ENCODE peak calls at places on chromosomes 16 and 17, in nine cellular contexts. C, I, K, N, V, Q, E, S and M are unnamed samples.

GRCh38 chr16:53863861-53864260 is 159.9 kb downstream of the FTO start:
- DNase-seq in Q (no peak), C (no peak), I (no peak), N (no peak), E (no peak), S (no peak), K (no peak), V (no peak), M (no peak)

GRCh38 chr17:81484195-81484979 is 28.2 kb downstream of the ACTG1 start:
- DNase-seq in S (peak), K (peak), C (peak), N (peak), E (peak), Q (peak), V (peak), I (peak), M (peak)

GRCh38 chr16:87190288-87191240 is 126.6 kb downstream of the C16orf95 start:
- DNase-seq in Q (no peak), N (peak), C (peak), E (peak), S (no peak), V (no peak), K (no peak), I (no peak), M (peak)

GRCh38 chr17:30344283-30345088 is 10.6 kb upstream of the TMIGD1 start:
- DNase-seq in I (no peak), C (no peak), E (peak), K (peak), V (no peak), S (peak), N (no peak), Q (peak), M (no peak)

GRCh38 chr17:39755550-39756375 is 18.0 kb downstream of the GRB7 start:
- DNase-seq in C (no peak), Q (no peak), V (no peak), N (no peak), I (no peak), E (no peak), S (peak), K (no peak), M (peak)

GRCh38 chr17:27244481-27245223 is 49.3 kb upstream of the WSB1 start:
- DNase-seq in C (peak), V (peak), Q (peak), N (no peak), K (no peak), S (peak), I (no peak), E (peak), M (peak)

GRCh38 chr17:49787932-49788442 is 494 bp upstream of the KAT7 start:
- DNase-seq in V (peak), N (no peak), K (peak), C (no peak), E (no peak), S (no peak), Q (no peak), I (no peak), M (peak)

GRCh38 chr17:41663451-41664171 is 25.1 kb upstream of the EIF1 start:
- DNase-seq in N (no peak), Q (peak), S (no peak), I (no peak), K (no peak), E (no peak), C (no peak), V (no peak), M (peak)

GRCh38 chr17:78828470-78829185 is 12.0 kb downstream of the USP36 start:
- DNase-seq in I (peak), E (peak), Q (peak), V (peak), N (peak), K (peak), S (peak), C (peak), M (peak)

GRCh38 chr17:63945851-63946439 is 13.8 kb upstream of the CD79B start:
- DNase-seq in E (no peak), V (no peak), Q (no peak), C (no peak), K (no peak), N (no peak), I (no peak), S (no peak), M (no peak)

GRCh38 chr17:40963838-40964237 is 2.9 kb downstream of the KRT39 start:
- DNase-seq in N (no peak), V (no peak), S (no peak), E (no peak), C (peak), I (peak), K (peak), Q (peak), M (no peak)

GRCh38 chr16:11394593-11394960 is 49.3 kb downstream of the RMI2 start:
- DNase-seq in N (no peak), E (no peak), S (no peak), C (no peak), K (no peak), I (no peak), Q (no peak), V (no peak), M (no peak)

GRCh38 chr16:87317766-87318121 is 552 bp upstream of the C16orf95 start:
- DNase-seq in N (no peak), C (peak), Q (peak), K (peak), I (peak), E (peak), V (no peak), S (peak), M (peak)

GRCh38 chr17:57091186-57091618 is 6.2 kb downstream of the AKAP1 start:
- DNase-seq in I (no peak), V (no peak), E (no peak), N (no peak), K (no peak), Q (no peak), S (no peak), C (no peak), M (no peak)

GRCh38 chr16:31531096-31531495 is 3.4 kb downstream of the AHSP start:
- DNase-seq in N (no peak), K (no peak), S (no peak), V (no peak), Q (no peak), C (no peak), I (no peak), E (no peak), M (no peak)

GRCh38 chr16:47734987-47735594 is 274.0 kb downstream of the PHKB start:
- DNase-seq in V (no peak), I (no peak), Q (no peak), C (no peak), N (no peak), E (no peak), S (no peak), K (no peak), M (no peak)

GRCh38 chr16:2963074-2963610 is 933 bp upstream of the KREMEN2 start:
- DNase-seq in Q (no peak), I (no peak), V (peak), S (no peak), E (no peak), K (no peak), C (no peak), N (no peak), M (no peak)

GRCh38 chr17:31677681-31678080 is 181.4 kb downstream of the COPRS start:
- DNase-seq in I (no peak), C (no peak), E (no peak), K (no peak), Q (no peak), V (no peak), S (no peak), N (no peak), M (no peak)

GRCh38 chr16:84212631-84213030 is 21.7 kb downstream of the ADAD2 start:
- DNase-seq in E (no peak), S (no peak), V (no peak), I (no peak), C (no peak), Q (no peak), K (no peak), N (no peak), M (peak)
- H3K27ac ChIP-seq in E (no peak), S (no peak), V (no peak), I (no peak), C (no peak), Q (no peak), K (no peak), N (no peak), M (no peak)

DNA sequence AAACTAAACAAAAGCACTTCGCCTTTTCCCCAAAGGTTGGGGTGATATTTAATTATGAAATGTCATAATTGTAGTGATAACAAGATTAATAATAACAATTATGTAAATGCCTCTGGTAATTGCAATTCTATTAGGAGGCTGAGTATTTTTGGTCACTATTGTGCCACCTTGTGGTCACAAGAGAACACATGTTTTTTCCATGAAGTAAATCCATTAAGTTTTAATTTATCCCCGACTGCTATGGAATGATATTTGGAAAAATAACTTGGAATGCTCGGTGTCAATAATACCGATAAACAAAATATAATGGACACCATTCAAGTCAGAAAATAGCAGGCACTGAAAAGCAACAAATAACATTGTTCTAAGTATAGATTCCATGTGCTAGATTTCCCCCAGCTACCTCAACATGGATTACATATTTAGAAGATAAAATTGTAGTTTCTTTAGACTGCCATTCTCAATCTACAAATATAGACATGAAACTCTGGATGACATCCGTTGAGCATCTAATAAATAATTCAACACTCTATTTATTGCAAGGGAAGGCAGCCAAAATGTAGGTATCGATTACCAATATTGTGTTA is 25.0 kb upstream of the KCNJ2 start:
- DNase-seq in I (peak), Q (peak), V (peak), N (peak), C (peak), S (peak), E (peak), K (peak), M (no peak)
- H3K4me2 ChIP-seq in I (peak), Q (no peak), V (no peak), N (no peak), C (no peak), S (no peak), E (no peak), K (no peak), M (peak)

GRCh38 chr17:8220783-8221662 is 10.6 kb upstream of the AURKB start:
- DNase-seq in V (peak), E (peak), Q (peak), N (peak), K (peak), I (peak), S (peak), C (peak), M (peak)
- TF ChIP-seq CTCF in V (peak), E (no peak), Q (no peak), N (no peak), K (no peak), I (peak), S (no peak), C (peak), M (no peak)

GRCh38 chr17:82786427-82786826 is 34.6 kb downstream of the TBCD start:
- DNase-seq in E (no peak), N (no peak), Q (peak), C (no peak), I (no peak), K (no peak), V (no peak), S (no peak), M (peak)
- H3K27ac ChIP-seq in E (no peak), N (no peak), Q (no peak), C (peak), I (no peak), K (no peak), V (no peak), S (no peak), M (no peak)

DNA sequence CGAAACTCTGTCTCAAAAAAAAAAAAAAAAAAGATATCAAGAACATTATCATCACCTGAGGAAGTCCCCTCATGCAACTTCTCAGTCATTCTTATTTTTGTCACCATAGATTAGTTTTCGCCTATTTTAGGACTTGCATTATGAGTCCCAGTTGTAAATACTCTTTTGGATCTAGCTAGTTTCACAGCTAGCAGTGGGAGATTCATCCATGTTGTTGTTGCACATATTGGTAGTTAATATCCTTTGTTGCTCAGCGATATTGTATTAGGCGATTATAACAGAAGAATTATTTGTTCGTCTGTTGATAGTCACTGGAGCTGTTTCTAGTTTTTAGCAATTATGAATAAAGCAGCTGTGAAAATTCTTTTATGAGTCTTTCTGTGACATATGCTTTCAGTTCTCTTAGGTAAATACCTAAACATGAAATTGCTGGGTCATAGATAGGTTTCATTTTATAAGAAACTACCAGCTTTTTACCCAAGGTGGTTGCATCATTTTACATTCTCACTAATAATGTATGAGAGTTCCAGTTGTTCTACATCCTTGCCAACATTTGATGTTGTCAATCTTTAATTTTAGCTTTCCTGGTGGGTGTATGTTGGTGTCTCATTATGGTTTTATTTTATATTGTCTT is 40.7 kb upstream of the MAP3K14 start:
- DNase-seq in Q (no peak), N (no peak), S (no peak), C (no peak), V (no peak), K (no peak), I (no peak), E (no peak), M (peak)
- H3K4me2 ChIP-seq in Q (no peak), N (no peak), S (no peak), C (no peak), V (no peak), K (no peak), I (no peak), E (no peak), M (no peak)

GRCh38 chr16:719815-720506 is 985 bp upstream of the ANTKMT start:
- DNase-seq in E (no peak), V (no peak), S (no peak), K (peak), I (peak), Q (no peak), C (no peak), N (no peak), M (no peak)

GRCh38 chr16:718922-719321 is 2.0 kb upstream of the ANTKMT start:
- DNase-seq in S (no peak), Q (no peak), I (no peak), V (no peak), C (no peak), E (no peak), K (no peak), N (no peak), M (no peak)

GRCh38 chr16:721765-722481 is 977 bp downstream of the ANTKMT start:
- DNase-seq in S (no peak), K (peak), I (no peak), C (no peak), V (no peak), Q (no peak), N (no peak), E (no peak), M (no peak)

GRCh38 chr16:720990-721764 is at the start of gene ANTKMT:
- DNase-seq in E (peak), V (peak), S (peak), K (peak), Q (peak), N (no peak), C (peak), I (peak), M (peak)

GRCh38 chr16:720507-720989 is 398 bp upstream of the ANTKMT start:
- DNase-seq in S (peak), V (peak), K (peak), E (peak), N (no peak), I (peak), Q (no peak), C (peak), M (peak)
- TF ChIP-seq CTCF in S (peak), V (peak), K (peak), E (no peak), N (no peak), I (peak), Q (no peak), C (no peak), M (peak)

DNA sequence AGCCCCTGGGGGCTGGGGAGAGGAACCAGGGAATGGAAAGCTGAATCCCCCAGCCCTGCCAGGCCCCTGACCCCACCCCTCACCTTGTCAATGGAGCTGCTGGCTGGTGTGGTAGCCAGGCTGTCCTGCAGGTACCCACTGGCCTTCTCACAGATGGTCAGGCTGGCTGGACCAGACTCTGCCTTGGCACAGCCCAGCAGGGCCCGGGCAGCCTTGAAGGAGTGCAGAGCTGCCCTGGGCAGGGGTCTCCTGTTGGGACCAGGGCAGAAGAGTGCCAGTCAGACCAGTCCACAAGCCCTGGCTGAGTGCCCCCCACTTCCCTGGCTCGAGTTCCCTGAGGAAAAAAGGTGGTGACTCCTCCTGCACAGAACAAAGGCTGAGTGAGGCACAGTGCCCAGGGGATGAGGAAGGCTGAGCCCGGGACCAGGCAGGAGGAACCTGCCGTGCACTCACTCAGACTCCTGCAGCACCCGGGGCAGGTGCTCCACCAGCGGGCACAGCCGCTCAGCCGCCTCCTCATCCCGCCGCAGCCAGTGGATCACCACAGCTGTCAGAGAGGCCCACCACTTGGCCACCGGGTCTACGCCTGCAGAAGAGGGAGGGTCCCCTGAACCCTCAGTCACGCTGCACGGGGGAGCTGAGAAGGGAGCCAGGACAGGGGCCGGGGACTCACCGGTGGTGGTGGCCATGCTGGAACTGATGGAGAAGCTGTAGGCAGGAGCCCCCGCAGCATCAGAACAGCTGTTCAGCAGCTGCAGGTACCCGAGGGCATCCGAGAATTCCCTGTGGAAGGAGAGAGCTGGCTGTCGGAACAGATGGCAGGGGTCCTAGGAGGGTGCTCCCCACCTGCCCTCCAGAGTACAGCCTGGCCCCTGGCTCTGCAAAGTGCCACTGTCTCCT is 22.4 kb downstream of the SREBF1 start:
- DNase-seq in N (no peak), S (no peak), V (no peak), K (no peak), C (no peak), I (no peak), Q (no peak), E (no peak), M (peak)
- H3K27ac ChIP-seq in N (peak), S (no peak), V (no peak), K (no peak), C (no peak), I (peak), Q (no peak), E (no peak), M (no peak)